ENCODE peak calls at places on chromosome 19, in nine cellular contexts. One of them, this sample, is unnamed.

GRCh38 chr19:47373246-47374240 is 24.4 kb downstream of the DHX34 start:
- DNase-seq in GM23338: no peak
- DNase-seq in neural progenitor cell: no peak
- DNase-seq in breast epithelium: no peak
- DNase-seq in GM23248: no peak
- DNase-seq in tibial artery: no peak
- DNase-seq in HCT116: no peak
- DNase-seq in cardiac muscle cell: no peak
- DNase-seq in PC-9: no peak
- DNase-seq in this sample: no peak

GRCh38 chr19:37893845-37894575 is 12.4 kb downstream of the WDR87 start:
- DNase-seq in tibial artery: no peak
- DNase-seq in neural progenitor cell: no peak
- DNase-seq in breast epithelium: no peak
- DNase-seq in cardiac muscle cell: no peak
- DNase-seq in HCT116: no peak
- DNase-seq in PC-9: no peak
- DNase-seq in GM23248: no peak
- DNase-seq in GM23338: no peak
- DNase-seq in this sample: no peak

GRCh38 chr19:49447485-49448431 is 3.9 kb downstream of the PIH1D1 start:
- DNase-seq in GM23248: no peak
- DNase-seq in HCT116: peak; percentile 50
- DNase-seq in GM23338: peak; percentile 97
- DNase-seq in neural progenitor cell: peak; percentile 57
- DNase-seq in breast epithelium: no peak
- DNase-seq in PC-9: no peak
- DNase-seq in cardiac muscle cell: peak; percentile 42
- DNase-seq in tibial artery: no peak
- DNase-seq in this sample: no peak

GRCh38 chr19:49911381-49912145 is 14.9 kb upstream of the IL4I1 start:
- DNase-seq in breast epithelium: no peak
- DNase-seq in cardiac muscle cell: peak; percentile 16
- DNase-seq in tibial artery: no peak
- DNase-seq in GM23248: no peak
- DNase-seq in HCT116: no peak
- DNase-seq in GM23338: no peak
- DNase-seq in neural progenitor cell: no peak
- DNase-seq in PC-9: no peak
- DNase-seq in this sample: no peak

GRCh38 chr19:38707512-38708114 is 36.7 kb downstream of the CAPN12 start:
- DNase-seq in breast epithelium: peak; percentile 87
- DNase-seq in GM23338: no peak
- DNase-seq in HCT116: no peak
- DNase-seq in cardiac muscle cell: peak; percentile 61
- DNase-seq in PC-9: peak; percentile 69
- DNase-seq in GM23248: peak; percentile 36
- DNase-seq in tibial artery: no peak
- DNase-seq in neural progenitor cell: no peak
- DNase-seq in this sample: no peak

GRCh38 chr19:48302600-48302959 is 22.8 kb upstream of the EMP3 start:
- DNase-seq in GM23248: no peak
- DNase-seq in GM23338: no peak
- DNase-seq in PC-9: no peak
- DNase-seq in breast epithelium: no peak
- DNase-seq in tibial artery: no peak
- DNase-seq in cardiac muscle cell: no peak
- DNase-seq in neural progenitor cell: no peak
- DNase-seq in HCT116: no peak
- DNase-seq in this sample: no peak

GRCh38 chr19:15123900-15124299 is 16.7 kb downstream of the SYDE1 start:
- DNase-seq in cardiac muscle cell: no peak
- DNase-seq in GM23248: peak; percentile 40
- DNase-seq in PC-9: no peak
- DNase-seq in breast epithelium: peak; percentile 76
- DNase-seq in neural progenitor cell: no peak
- DNase-seq in GM23338: no peak
- DNase-seq in tibial artery: peak; percentile 93
- DNase-seq in HCT116: no peak
- DNase-seq in this sample: no peak

GRCh38 chr19:48511800-48512503 is at the start of gene LMTK3:
- DNase-seq in PC-9: no peak
- DNase-seq in GM23248: peak; percentile 50
- DNase-seq in breast epithelium: no peak
- DNase-seq in HCT116: no peak
- DNase-seq in neural progenitor cell: peak; percentile 87
- DNase-seq in GM23338: peak; percentile 87
- DNase-seq in cardiac muscle cell: peak; percentile 52
- DNase-seq in tibial artery: no peak
- DNase-seq in this sample: no peak

GRCh38 chr19:30000862-30001261 is 58.8 kb downstream of the URI1 start:
- DNase-seq in PC-9: no peak
- DNase-seq in HCT116: no peak
- DNase-seq in breast epithelium: no peak
- DNase-seq in tibial artery: no peak
- DNase-seq in neural progenitor cell: no peak
- DNase-seq in GM23248: no peak
- DNase-seq in GM23338: no peak
- DNase-seq in cardiac muscle cell: no peak
- DNase-seq in this sample: no peak

GRCh38 chr19:6012416-6013170 is 34.7 kb upstream of the RANBP3 start:
- DNase-seq in GM23338: no peak
- DNase-seq in GM23248: no peak
- DNase-seq in breast epithelium: no peak
- DNase-seq in PC-9: no peak
- DNase-seq in neural progenitor cell: no peak
- DNase-seq in cardiac muscle cell: no peak
- DNase-seq in HCT116: no peak
- DNase-seq in tibial artery: no peak
- DNase-seq in this sample: no peak

GRCh38 chr19:6007866-6008265 is 29.9 kb upstream of the RANBP3 start:
- DNase-seq in HCT116: no peak
- DNase-seq in breast epithelium: no peak
- DNase-seq in neural progenitor cell: no peak
- DNase-seq in tibial artery: no peak
- DNase-seq in cardiac muscle cell: no peak
- DNase-seq in GM23248: no peak
- DNase-seq in PC-9: no peak
- DNase-seq in GM23338: no peak
- DNase-seq in this sample: no peak

GRCh38 chr19:6011206-6011605 is 33.3 kb upstream of the RANBP3 start:
- DNase-seq in breast epithelium: no peak
- DNase-seq in GM23248: no peak
- DNase-seq in PC-9: no peak
- DNase-seq in neural progenitor cell: no peak
- DNase-seq in cardiac muscle cell: no peak
- DNase-seq in tibial artery: no peak
- DNase-seq in GM23338: no peak
- DNase-seq in HCT116: no peak
- DNase-seq in this sample: no peak

GRCh38 chr19:6011794-6012193 is 33.9 kb upstream of the RANBP3 start:
- DNase-seq in GM23338: no peak
- DNase-seq in PC-9: no peak
- DNase-seq in breast epithelium: no peak
- DNase-seq in cardiac muscle cell: no peak
- DNase-seq in HCT116: no peak
- DNase-seq in tibial artery: no peak
- DNase-seq in neural progenitor cell: no peak
- DNase-seq in GM23248: peak; percentile 41
- DNase-seq in this sample: no peak

DNA sequence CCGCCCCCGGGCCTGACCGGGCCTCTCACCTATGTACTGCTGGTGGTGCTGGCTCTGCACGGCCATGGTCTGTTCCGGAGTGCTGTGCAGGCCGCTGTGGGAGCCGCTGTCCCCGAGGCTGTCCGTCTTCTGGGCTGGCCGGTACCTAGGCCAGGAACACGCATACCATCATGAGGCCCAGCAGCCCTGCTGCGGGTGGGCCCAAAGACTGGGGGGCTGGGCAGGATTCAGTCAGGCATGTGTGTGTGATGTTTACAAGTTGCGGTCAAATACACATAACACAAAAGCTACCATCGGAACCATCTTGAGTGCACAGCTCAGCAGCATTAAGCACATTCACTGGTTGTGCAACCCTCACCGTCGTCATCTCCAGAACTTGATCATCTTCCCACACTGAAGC is 32.2 kb upstream of the RANBP3 start:
- DNase-seq in neural progenitor cell: no peak
- DNase-seq in GM23338: no peak
- DNase-seq in PC-9: no peak
- DNase-seq in cardiac muscle cell: no peak
- DNase-seq in tibial artery: no peak
- DNase-seq in breast epithelium: no peak
- DNase-seq in GM23248: no peak
- DNase-seq in HCT116: no peak
- DNase-seq in this sample: no peak
- H3K4me1 ChIP-seq in neural progenitor cell: no peaks in the 10 kb centered on the region
- H3K4me1 ChIP-seq in GM23338: no peaks in the 10 kb centered on the region
- H3K4me1 ChIP-seq in PC-9: no peaks in the 10 kb centered on the region
- H3K4me1 ChIP-seq in cardiac muscle cell: no peaks in the 10 kb centered on the region
- H3K4me1 ChIP-seq in tibial artery: no peaks in the 10 kb centered on the region
- H3K4me1 ChIP-seq in breast epithelium: no peaks in the 10 kb centered on the region
- H3K4me1 ChIP-seq in GM23248: no peaks in the 10 kb centered on the region
- H3K4me1 ChIP-seq in HCT116: no peaks in the 10 kb centered on the region
- H3K4me1 ChIP-seq in this sample: no peaks in the 10 kb centered on the region

GRCh38 chr19:11265785-11266236 is 3.5 kb upstream of the DOCK6 start:
- DNase-seq in cardiac muscle cell: no peak
- DNase-seq in breast epithelium: no peak
- DNase-seq in neural progenitor cell: no peak
- DNase-seq in HCT116: peak; percentile 56
- DNase-seq in GM23248: peak; percentile 59
- DNase-seq in tibial artery: no peak
- DNase-seq in PC-9: peak; percentile 97
- DNase-seq in GM23338: no peak
- DNase-seq in this sample: no peak
- H3K4me1 ChIP-seq in cardiac muscle cell: no peaks in the 10 kb centered on the region
- H3K4me1 ChIP-seq in breast epithelium: no peaks in the 10 kb centered on the region
- H3K4me1 ChIP-seq in neural progenitor cell: no peaks in the 10 kb centered on the region
- H3K4me1 ChIP-seq in HCT116: peaks cover 42% of the 10 kb centered on the region
- H3K4me1 ChIP-seq in GM23248: peaks cover 6% of the 10 kb centered on the region
- H3K4me1 ChIP-seq in tibial artery: peaks cover 23% of the 10 kb centered on the region
- H3K4me1 ChIP-seq in PC-9: peaks cover 24% of the 10 kb centered on the region
- H3K4me1 ChIP-seq in GM23338: no peaks in the 10 kb centered on the region
- H3K4me1 ChIP-seq in this sample: peaks cover 2% of the 10 kb centered on the region

DNA sequence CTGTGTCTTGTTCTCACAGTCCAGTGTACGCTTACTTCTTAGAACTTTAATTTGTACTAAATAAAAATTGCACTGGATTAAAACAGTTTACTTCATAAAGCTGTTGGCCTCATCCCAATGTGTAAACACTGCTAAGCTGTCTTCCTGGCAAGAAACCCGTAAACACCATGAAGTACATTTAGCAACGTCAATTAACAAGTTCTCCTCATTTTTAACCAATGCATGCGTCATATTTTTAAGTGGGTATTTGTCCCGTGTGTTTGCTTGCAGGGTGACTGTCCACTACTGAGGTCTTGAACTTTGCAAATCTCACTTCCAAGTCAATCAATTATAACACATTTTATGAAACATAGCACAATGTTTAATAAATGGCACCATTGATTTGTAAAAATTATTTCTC is 28.2 kb downstream of the LAIR2 start:
- DNase-seq in tibial artery: no peak
- DNase-seq in cardiac muscle cell: no peak
- DNase-seq in GM23248: no peak
- DNase-seq in GM23338: no peak
- DNase-seq in HCT116: no peak
- DNase-seq in breast epithelium: no peak
- DNase-seq in neural progenitor cell: no peak
- DNase-seq in PC-9: peak; percentile 18
- DNase-seq in this sample: no peak
- H3K4me1 ChIP-seq in tibial artery: no peaks in the 10 kb centered on the region
- H3K4me1 ChIP-seq in cardiac muscle cell: no peaks in the 10 kb centered on the region
- H3K4me1 ChIP-seq in GM23248: no peaks in the 10 kb centered on the region
- H3K4me1 ChIP-seq in GM23338: no peaks in the 10 kb centered on the region
- H3K4me1 ChIP-seq in HCT116: no peaks in the 10 kb centered on the region
- H3K4me1 ChIP-seq in breast epithelium: no peaks in the 10 kb centered on the region
- H3K4me1 ChIP-seq in neural progenitor cell: no peaks in the 10 kb centered on the region
- H3K4me1 ChIP-seq in PC-9: no peaks in the 10 kb centered on the region
- H3K4me1 ChIP-seq in this sample: no peaks in the 10 kb centered on the region

GRCh38 chr19:46181386-46181774 is 33.3 kb downstream of the IGFL2 start:
- DNase-seq in PC-9: peak; percentile 73
- DNase-seq in GM23338: no peak
- DNase-seq in GM23248: peak; percentile 71
- DNase-seq in HCT116: no peak
- DNase-seq in cardiac muscle cell: peak; percentile 41
- DNase-seq in tibial artery: peak; percentile 31
- DNase-seq in breast epithelium: no peak
- DNase-seq in neural progenitor cell: no peak
- DNase-seq in this sample: no peak

GRCh38 chr19:46176116-46176860 is 28.2 kb downstream of the IGFL2 start:
- DNase-seq in neural progenitor cell: no peak
- DNase-seq in PC-9: no peak
- DNase-seq in GM23248: no peak
- DNase-seq in tibial artery: peak; percentile 46
- DNase-seq in breast epithelium: no peak
- DNase-seq in GM23338: no peak
- DNase-seq in HCT116: no peak
- DNase-seq in cardiac muscle cell: no peak
- DNase-seq in this sample: no peak

GRCh38 chr19:46182476-46182875 is 34.4 kb downstream of the IGFL2 start:
- DNase-seq in PC-9: no peak
- DNase-seq in breast epithelium: no peak
- DNase-seq in cardiac muscle cell: no peak
- DNase-seq in HCT116: no peak
- DNase-seq in GM23338: no peak
- DNase-seq in tibial artery: peak; percentile 24
- DNase-seq in neural progenitor cell: no peak
- DNase-seq in GM23248: no peak
- DNase-seq in this sample: no peak

GRCh38 chr19:46179076-46179740 is 31.2 kb downstream of the IGFL2 start:
- DNase-seq in cardiac muscle cell: no peak
- DNase-seq in tibial artery: peak; percentile 20
- DNase-seq in HCT116: no peak
- DNase-seq in PC-9: no peak
- DNase-seq in GM23338: no peak
- DNase-seq in breast epithelium: no peak
- DNase-seq in GM23248: no peak
- DNase-seq in neural progenitor cell: no peak
- DNase-seq in this sample: no peak

DNA sequence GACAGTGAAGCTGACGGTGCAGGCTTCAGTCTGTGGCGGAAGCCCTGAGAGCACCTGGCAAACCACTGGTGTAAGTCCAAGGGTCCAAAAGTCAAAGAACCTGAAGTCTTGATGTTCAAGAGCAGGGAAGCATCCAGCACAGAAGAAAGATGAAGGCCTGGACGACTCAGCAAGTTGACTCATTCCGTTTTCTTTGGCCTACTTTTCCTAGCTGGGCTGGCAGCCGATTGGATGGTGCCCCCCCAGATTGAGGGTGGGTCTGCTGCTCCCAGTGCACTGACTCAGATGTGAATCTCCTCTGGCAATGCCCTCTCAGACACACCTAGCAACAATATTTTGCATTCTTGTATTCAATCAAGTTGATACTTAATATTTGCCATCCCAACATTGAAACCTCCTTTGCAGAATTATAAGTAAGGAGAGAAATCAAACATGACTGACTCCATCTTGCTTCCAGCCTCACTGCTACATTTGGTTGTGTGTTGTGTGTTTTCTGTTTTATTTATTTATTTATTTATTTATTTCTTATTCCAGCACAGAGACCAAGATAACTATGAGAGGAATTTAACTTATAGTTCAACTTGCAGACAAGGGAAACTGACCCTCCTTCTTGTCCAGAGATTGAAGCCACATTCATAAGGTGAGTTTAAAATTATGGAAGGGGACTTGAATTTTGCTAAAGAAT is 32.8 kb downstream of the IGFL2 start:
- DNase-seq in tibial artery: peak; percentile 27
- DNase-seq in neural progenitor cell: no peak
- DNase-seq in GM23338: no peak
- DNase-seq in HCT116: peak; percentile 15
- DNase-seq in PC-9: peak; percentile 86
- DNase-seq in cardiac muscle cell: no peak
- DNase-seq in GM23248: peak; percentile 87
- DNase-seq in breast epithelium: no peak
- DNase-seq in this sample: no peak
- H3K4me1 ChIP-seq in tibial artery: no peaks in the 10 kb centered on the region
- H3K4me1 ChIP-seq in neural progenitor cell: no peaks in the 10 kb centered on the region
- H3K4me1 ChIP-seq in GM23338: no peaks in the 10 kb centered on the region
- H3K4me1 ChIP-seq in HCT116: peaks cover 16% of the 10 kb centered on the region
- H3K4me1 ChIP-seq in PC-9: peaks cover 34% of the 10 kb centered on the region
- H3K4me1 ChIP-seq in cardiac muscle cell: no peaks in the 10 kb centered on the region
- H3K4me1 ChIP-seq in GM23248: peaks cover 36% of the 10 kb centered on the region
- H3K4me1 ChIP-seq in breast epithelium: no peaks in the 10 kb centered on the region
- H3K4me1 ChIP-seq in this sample: no peaks in the 10 kb centered on the region

This sample was measured in thoracic aorta.